ENCODE peak calls at places on chromosomes 1 and 21, in seven cellular contexts. E, N, D, Y, P, W and V are unnamed samples.

GRCh38 chr1:216929870-216930582 is 206.8 kb upstream of the ESRRG start:
- DNase-seq in E (no peak), N (no peak), D (no peak), Y (no peak), P (no peak), W (no peak), V (no peak)

GRCh38 chr1:155979525-155980343 is 1.4 kb upstream of the ARHGEF2 start:
- DNase-seq in E (no peak), N (no peak), D (no peak), Y (no peak), P (no peak), W (no peak), V (peak; percentile 90)

GRCh38 chr1:154996966-154997701 is 3.7 kb downstream of the LENEP start:
- DNase-seq in E (no peak), N (no peak), D (no peak), Y (peak; percentile 23), P (no peak), W (no peak), V (no peak)

GRCh38 chr1:62229468-62229867 is 34.8 kb downstream of the L1TD1 start:
- DNase-seq in E (no peak), N (no peak), D (no peak), Y (peak; percentile 54), P (no peak), W (no peak), V (no peak)

GRCh38 chr1:66452982-66453381 is 81.0 kb upstream of the SGIP1 start:
- DNase-seq in E (no peak), N (no peak), D (no peak), Y (no peak), P (no peak), W (no peak), V (no peak)

GRCh38 chr1:31062867-31063380 is 2.6 kb downstream of the PUM1 start:
- DNase-seq in E (no peak), N (no peak), D (no peak), Y (no peak), P (no peak), W (no peak), V (no peak)

GRCh38 chr1:53137729-53138128 is 4.7 kb downstream of the SLC1A7 start:
- DNase-seq in E (peak; percentile 57), N (no peak), D (no peak), Y (no peak), P (no peak), W (no peak), V (no peak)

GRCh38 chr1:9809122-9809521 is 14.6 kb downstream of the CLSTN1 start:
- DNase-seq in E (no peak), N (no peak), D (no peak), Y (no peak), P (no peak), W (no peak), V (no peak)

GRCh38 chr1:241357366-241358305 is 631 bp upstream of the RGS7 start:
- DNase-seq in E (no peak), N (peak; percentile 19), D (no peak), Y (no peak), P (no peak), W (no peak), V (no peak)

GRCh38 chr1:39238476-39238875 is 34.0 kb downstream of the MACF1 start:
- DNase-seq in E (no peak), N (no peak), D (no peak), Y (no peak), P (no peak), W (no peak), V (no peak)

GRCh38 chr21:42851812-42852665 is 27.3 kb downstream of the WDR4 start:
- DNase-seq in E (no peak), N (no peak), D (no peak), Y (no peak), P (no peak), W (no peak), V (no peak)

GRCh38 chr1:30200161-30200560 is 523.2 kb downstream of the MATN1 start:
- DNase-seq in E (no peak), N (no peak), D (no peak), Y (no peak), P (no peak), W (no peak), V (no peak)

GRCh38 chr1:230031131-230031530 is 35.9 kb upstream of the GALNT2 start:
- DNase-seq in E (peak; percentile 6), N (no peak), D (no peak), Y (no peak), P (no peak), W (no peak), V (no peak)

GRCh38 chr1:6801998-6802397 is 16.7 kb downstream of the CAMTA1 start:
- DNase-seq in E (no peak), N (no peak), D (no peak), Y (no peak), P (no peak), W (no peak), V (no peak)

GRCh38 chr1:168116327-168116799 is 20.4 kb downstream of the GPR161 start:
- DNase-seq in E (peak; percentile 78), N (no peak), D (no peak), Y (no peak), P (no peak), W (no peak), V (no peak)

GRCh38 chr1:10794724-10795304 is 1.6 kb downstream of the CASZ1 start:
- DNase-seq in E (no peak), N (peak; percentile 66), D (no peak), Y (peak; percentile 46), P (no peak), W (no peak), V (no peak)

GRCh38 chr1:147669475-147670318 is 627 bp downstream of the ACP6 start:
- DNase-seq in E (peak; percentile 67), N (peak; percentile 64), D (peak; percentile 10), Y (peak; percentile 69), P (no peak), W (no peak), V (peak; percentile 77)

GRCh38 chr1:191022856-191023255 is 545.2 kb upstream of the BRINP3 start:
- DNase-seq in E (no peak), N (no peak), D (no peak), Y (no peak), P (no peak), W (no peak), V (no peak)

GRCh38 chr21:38913120-38913975 is 107.6 kb downstream of the ETS2 start:
- DNase-seq in E (peak; percentile 99), N (peak; percentile 64), D (no peak), Y (peak; percentile 84), P (peak; percentile 30), W (no peak), V (peak; percentile 84)

GRCh38 chr1:36941579-36941978 is 92.7 kb downstream of the GRIK3 start:
- DNase-seq in E (no peak), N (peak; percentile 33), D (no peak), Y (no peak), P (no peak), W (no peak), V (no peak)
- H3K27me3 ChIP-seq in E (peaks cover 14% of the 10 kb centered on the region), N (no peaks in the 10 kb centered on the region), D (no peaks in the 10 kb centered on the region), Y (no peaks in the 10 kb centered on the region), P (no peaks in the 10 kb centered on the region), W (no peaks in the 10 kb centered on the region), V (peaks cover 25% of the 10 kb centered on the region)

GRCh38 chr1:228013322-228014234 is 6.8 kb downstream of the WNT3A start:
- DNase-seq in E (no peak), N (no peak), D (no peak), Y (no peak), P (no peak), W (no peak), V (peak; percentile 59)
- H3K27me3 ChIP-seq in E (peaks cover 6% of the 10 kb centered on the region), N (peaks cover 98% of the 10 kb centered on the region), D (peaks cover 6% of the 10 kb centered on the region), Y (peaks cover 37% of the 10 kb centered on the region), P (no peaks in the 10 kb centered on the region), W (peaks cover 37% of the 10 kb centered on the region), V (peaks cover 36% of the 10 kb centered on the region)

GRCh38 chr1:85361106-85361505 is 84.7 kb upstream of the BCL10 start:
- DNase-seq in E (no peak), N (no peak), D (no peak), Y (no peak), P (no peak), W (no peak), V (no peak)

GRCh38 chr1:85363102-85363501 is 86.7 kb upstream of the BCL10 start:
- DNase-seq in E (no peak), N (no peak), D (no peak), Y (no peak), P (no peak), W (no peak), V (no peak)

GRCh38 chr1:85361606-85362005 is 85.2 kb upstream of the BCL10 start:
- DNase-seq in E (no peak), N (no peak), D (no peak), Y (no peak), P (no peak), W (no peak), V (no peak)

GRCh38 chr1:85365851-85366250 is 89.4 kb upstream of the BCL10 start:
- DNase-seq in E (no peak), N (no peak), D (no peak), Y (no peak), P (no peak), W (no peak), V (no peak)

DNA sequence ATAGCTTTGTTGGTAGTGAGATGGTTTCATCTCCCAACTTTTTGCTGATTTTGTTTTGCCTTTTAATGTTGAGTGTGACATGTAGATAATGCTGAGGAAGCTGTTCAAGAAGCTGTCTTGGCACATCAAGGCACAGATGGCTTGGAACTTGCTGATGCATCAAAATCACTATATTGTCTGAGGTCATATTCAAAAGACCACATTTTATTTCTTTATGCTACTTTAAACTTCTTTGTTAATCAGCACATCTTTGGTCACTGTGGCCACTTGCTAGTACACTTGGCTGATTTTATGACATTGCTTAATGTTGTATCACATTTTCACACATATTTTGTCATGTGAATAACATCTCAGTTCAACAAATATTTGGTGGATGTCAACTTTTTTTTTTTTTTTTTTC is 87.1 kb upstream of the BCL10 start:
- DNase-seq in E (no peak), N (no peak), D (no peak), Y (no peak), P (no peak), W (no peak), V (no peak)
- H3K27me3 ChIP-seq in E (no peaks in the 10 kb centered on the region), N (no peaks in the 10 kb centered on the region), D (no peaks in the 10 kb centered on the region), Y (no peaks in the 10 kb centered on the region), P (no peaks in the 10 kb centered on the region), W (no peaks in the 10 kb centered on the region), V (no peaks in the 10 kb centered on the region)

GRCh38 chr1:33349081-33349759 is 28.3 kb upstream of the A3GALT2 start:
- DNase-seq in E (peak; percentile 40), N (no peak), D (peak; percentile 34), Y (peak; percentile 41), P (no peak), W (no peak), V (peak; percentile 76)

GRCh38 chr1:33346921-33347649 is 26.2 kb upstream of the A3GALT2 start:
- DNase-seq in E (peak; percentile 60), N (no peak), D (no peak), Y (no peak), P (peak; percentile 58), W (no peak), V (peak; percentile 85)

GRCh38 chr1:33348194-33348593 is 27.3 kb upstream of the A3GALT2 start:
- DNase-seq in E (no peak), N (peak; percentile 28), D (no peak), Y (no peak), P (no peak), W (no peak), V (no peak)

GRCh38 chr1:33348676-33349080 is 27.8 kb upstream of the A3GALT2 start:
- DNase-seq in E (peak; percentile 54), N (no peak), D (no peak), Y (no peak), P (no peak), W (no peak), V (no peak)

GRCh38 chr1:33347650-33347992 is 26.7 kb upstream of the A3GALT2 start:
- DNase-seq in E (peak; percentile 32), N (no peak), D (no peak), Y (no peak), P (no peak), W (no peak), V (no peak)
- H3K27me3 ChIP-seq in E (no peaks in the 10 kb centered on the region), N (peaks cover 24% of the 10 kb centered on the region), D (no peaks in the 10 kb centered on the region), Y (peaks cover 37% of the 10 kb centered on the region), P (no peaks in the 10 kb centered on the region), W (peaks cover 42% of the 10 kb centered on the region), V (no peaks in the 10 kb centered on the region)